ENCODE peak calls at places on chromosome 11, in five cellular contexts. Y, K, N, U and M are unnamed samples.

GRCh38 chr11:31967404-31967950 is 123.4 kb upstream of the RCN1 start:
- DNase-seq in K (no peak), U (no peak), N (no peak), Y (no peak), M (no peak)

GRCh38 chr11:121754603-121755002 is 301.8 kb upstream of the SORL1-AS1 start:
- DNase-seq in Y (no peak), K (no peak), U (no peak), N (no peak), M (no peak)

GRCh38 chr11:1879941-1880720 is 11.6 kb downstream of the PRR33 start:
- DNase-seq in N (no peak), Y (no peak), K (no peak), U (no peak), M (no peak)

GRCh38 chr11:36077886-36078685 is 134.2 kb downstream of the LDLRAD3 start:
- DNase-seq in U (no peak), Y (no peak), N (peak), K (no peak), M (no peak)

GRCh38 chr11:134907636-134908035 is 495.6 kb upstream of the B3GAT1 start:
- DNase-seq in Y (no peak), N (no peak), K (no peak), U (no peak), M (no peak)

GRCh38 chr11:27013741-27014415 is 20.0 kb downstream of the FIBIN start:
- DNase-seq in K (no peak), N (no peak), U (no peak), Y (no peak), M (no peak)

GRCh38 chr11:67354314-67355022 is 1.1 kb upstream of the POLD4 start:
- DNase-seq in N (peak), U (no peak), K (peak), Y (no peak), M (peak)

GRCh38 chr11:19589567-19590260 is 122.9 kb upstream of the NAV2 start:
- DNase-seq in N (no peak), Y (no peak), K (no peak), U (no peak), M (no peak)

GRCh38 chr11:113134605-113135004 is 173.4 kb downstream of the NCAM1 start:
- DNase-seq in U (no peak), K (no peak), N (no peak), Y (no peak), M (no peak)

GRCh38 chr11:95788921-95789505 is 569 bp downstream of the FAM76B start:
- DNase-seq in U (peak), Y (peak), K (peak), N (no peak), M (peak)

GRCh38 chr11:120125005-120125404 is 12.9 kb downstream of the TRIM29 start:
- DNase-seq in U (no peak), N (no peak), Y (no peak), K (peak), M (no peak)

GRCh38 chr11:34928268-34928959 is 12.0 kb downstream of the PDHX start:
- DNase-seq in K (no peak), N (no peak), U (no peak), Y (no peak), M (no peak)